ENCODE peak calls at places on chromosomes 1 and 21, in eight cellular contexts. One of them, this sample, is unnamed.

GRCh38 chr1:74729741-74730478 is 2.9 kb downstream of the CRYZ start:
- DNase-seq in fibroblast of lung: peak
- DNase-seq in stomach: no peak
- DNase-seq in activated naive CD4-positive, alpha-beta T cell treated with Interleukin-2 at 50 U/mL for 16 hours: no peak
- DNase-seq in T-helper 17 cell: no peak
- DNase-seq in activated CD4-positive, alpha-beta T cell treated with anti-CD3 and anti-CD28 coated beads, Interleukin-2, amount 50 U/mL, for 1 hour: no peak
- DNase-seq in NCI-H510A treated with DMSO at 0.1 percent for 48 hours: no peak
- DNase-seq in NCI-H446 treated with DMSO at 0.1 percent for 48 hours: peak
- DNase-seq in this sample: peak

GRCh38 chr1:23069149-23069548 is 49.9 kb downstream of the KDM1A start:
- DNase-seq in activated naive CD4-positive, alpha-beta T cell treated with Interleukin-2 at 50 U/mL for 16 hours: no peak
- DNase-seq in NCI-H446 treated with DMSO at 0.1 percent for 48 hours: no peak
- DNase-seq in activated CD4-positive, alpha-beta T cell treated with anti-CD3 and anti-CD28 coated beads, Interleukin-2, amount 50 U/mL, for 1 hour: no peak
- DNase-seq in fibroblast of lung: no peak
- DNase-seq in stomach: no peak
- DNase-seq in T-helper 17 cell: no peak
- DNase-seq in NCI-H510A treated with DMSO at 0.1 percent for 48 hours: no peak
- DNase-seq in this sample: no peak

GRCh38 chr1:39902121-39902807 is 547 bp upstream of the MYCL start:
- DNase-seq in T-helper 17 cell: peak
- DNase-seq in NCI-H446 treated with DMSO at 0.1 percent for 48 hours: no peak
- DNase-seq in activated CD4-positive, alpha-beta T cell treated with anti-CD3 and anti-CD28 coated beads, Interleukin-2, amount 50 U/mL, for 1 hour: peak
- DNase-seq in stomach: peak
- DNase-seq in fibroblast of lung: peak
- DNase-seq in activated naive CD4-positive, alpha-beta T cell treated with Interleukin-2 at 50 U/mL for 16 hours: peak
- DNase-seq in NCI-H510A treated with DMSO at 0.1 percent for 48 hours: peak
- DNase-seq in this sample: no peak

GRCh38 chr21:42833439-42833815 is 45.9 kb downstream of the WDR4 start:
- DNase-seq in NCI-H446 treated with DMSO at 0.1 percent for 48 hours: no peak
- DNase-seq in activated CD4-positive, alpha-beta T cell treated with anti-CD3 and anti-CD28 coated beads, Interleukin-2, amount 50 U/mL, for 1 hour: peak
- DNase-seq in NCI-H510A treated with DMSO at 0.1 percent for 48 hours: no peak
- DNase-seq in activated naive CD4-positive, alpha-beta T cell treated with Interleukin-2 at 50 U/mL for 16 hours: peak
- DNase-seq in T-helper 17 cell: no peak
- DNase-seq in stomach: peak
- DNase-seq in fibroblast of lung: no peak
- DNase-seq in this sample: peak

GRCh38 chr1:117564227-117565082 is 41.4 kb upstream of the TENT5C start:
- DNase-seq in T-helper 17 cell: no peak
- DNase-seq in NCI-H446 treated with DMSO at 0.1 percent for 48 hours: no peak
- DNase-seq in fibroblast of lung: no peak
- DNase-seq in NCI-H510A treated with DMSO at 0.1 percent for 48 hours: no peak
- DNase-seq in activated CD4-positive, alpha-beta T cell treated with anti-CD3 and anti-CD28 coated beads, Interleukin-2, amount 50 U/mL, for 1 hour: no peak
- DNase-seq in stomach: no peak
- DNase-seq in activated naive CD4-positive, alpha-beta T cell treated with Interleukin-2 at 50 U/mL for 16 hours: no peak
- DNase-seq in this sample: peak

GRCh38 chr1:174262747-174263241 is 103.5 kb downstream of the RABGAP1L start:
- DNase-seq in activated naive CD4-positive, alpha-beta T cell treated with Interleukin-2 at 50 U/mL for 16 hours: no peak
- DNase-seq in T-helper 17 cell: no peak
- DNase-seq in stomach: no peak
- DNase-seq in fibroblast of lung: peak
- DNase-seq in activated CD4-positive, alpha-beta T cell treated with anti-CD3 and anti-CD28 coated beads, Interleukin-2, amount 50 U/mL, for 1 hour: no peak
- DNase-seq in NCI-H510A treated with DMSO at 0.1 percent for 48 hours: peak
- DNase-seq in NCI-H446 treated with DMSO at 0.1 percent for 48 hours: peak
- DNase-seq in this sample: peak

GRCh38 chr1:42730002-42730401 is 10.0 kb downstream of the CLDN19 start:
- DNase-seq in activated naive CD4-positive, alpha-beta T cell treated with Interleukin-2 at 50 U/mL for 16 hours: no peak
- DNase-seq in stomach: no peak
- DNase-seq in NCI-H510A treated with DMSO at 0.1 percent for 48 hours: no peak
- DNase-seq in activated CD4-positive, alpha-beta T cell treated with anti-CD3 and anti-CD28 coated beads, Interleukin-2, amount 50 U/mL, for 1 hour: no peak
- DNase-seq in fibroblast of lung: no peak
- DNase-seq in NCI-H446 treated with DMSO at 0.1 percent for 48 hours: no peak
- DNase-seq in T-helper 17 cell: no peak
- DNase-seq in this sample: no peak

GRCh38 chr1:52125727-52126359 is 16.0 kb upstream of the ZFYVE9 start:
- DNase-seq in activated naive CD4-positive, alpha-beta T cell treated with Interleukin-2 at 50 U/mL for 16 hours: no peak
- DNase-seq in T-helper 17 cell: no peak
- DNase-seq in activated CD4-positive, alpha-beta T cell treated with anti-CD3 and anti-CD28 coated beads, Interleukin-2, amount 50 U/mL, for 1 hour: no peak
- DNase-seq in NCI-H510A treated with DMSO at 0.1 percent for 48 hours: no peak
- DNase-seq in stomach: no peak
- DNase-seq in fibroblast of lung: no peak
- DNase-seq in NCI-H446 treated with DMSO at 0.1 percent for 48 hours: no peak
- DNase-seq in this sample: no peak

GRCh38 chr1:221800831-221801610 is 59.1 kb upstream of the DUSP10 start:
- DNase-seq in NCI-H446 treated with DMSO at 0.1 percent for 48 hours: no peak
- DNase-seq in activated CD4-positive, alpha-beta T cell treated with anti-CD3 and anti-CD28 coated beads, Interleukin-2, amount 50 U/mL, for 1 hour: no peak
- DNase-seq in NCI-H510A treated with DMSO at 0.1 percent for 48 hours: no peak
- DNase-seq in fibroblast of lung: no peak
- DNase-seq in T-helper 17 cell: no peak
- DNase-seq in activated naive CD4-positive, alpha-beta T cell treated with Interleukin-2 at 50 U/mL for 16 hours: no peak
- DNase-seq in stomach: no peak
- DNase-seq in this sample: no peak

GRCh38 chr1:57623039-57623790 is 199.4 kb upstream of the DAB1 start:
- DNase-seq in activated CD4-positive, alpha-beta T cell treated with anti-CD3 and anti-CD28 coated beads, Interleukin-2, amount 50 U/mL, for 1 hour: no peak
- DNase-seq in stomach: no peak
- DNase-seq in activated naive CD4-positive, alpha-beta T cell treated with Interleukin-2 at 50 U/mL for 16 hours: no peak
- DNase-seq in NCI-H510A treated with DMSO at 0.1 percent for 48 hours: no peak
- DNase-seq in NCI-H446 treated with DMSO at 0.1 percent for 48 hours: peak
- DNase-seq in fibroblast of lung: no peak
- DNase-seq in T-helper 17 cell: no peak
- DNase-seq in this sample: peak

GRCh38 chr1:38038836-38039235 is 7.8 kb downstream of the POU3F1 start:
- DNase-seq in activated CD4-positive, alpha-beta T cell treated with anti-CD3 and anti-CD28 coated beads, Interleukin-2, amount 50 U/mL, for 1 hour: no peak
- DNase-seq in T-helper 17 cell: no peak
- DNase-seq in activated naive CD4-positive, alpha-beta T cell treated with Interleukin-2 at 50 U/mL for 16 hours: no peak
- DNase-seq in stomach: no peak
- DNase-seq in NCI-H510A treated with DMSO at 0.1 percent for 48 hours: no peak
- DNase-seq in fibroblast of lung: peak
- DNase-seq in NCI-H446 treated with DMSO at 0.1 percent for 48 hours: no peak
- DNase-seq in this sample: no peak

GRCh38 chr1:24111264-24111997 is 504 bp downstream of the MYOM3 start:
- DNase-seq in activated CD4-positive, alpha-beta T cell treated with anti-CD3 and anti-CD28 coated beads, Interleukin-2, amount 50 U/mL, for 1 hour: no peak
- DNase-seq in NCI-H510A treated with DMSO at 0.1 percent for 48 hours: no peak
- DNase-seq in activated naive CD4-positive, alpha-beta T cell treated with Interleukin-2 at 50 U/mL for 16 hours: no peak
- DNase-seq in T-helper 17 cell: no peak
- DNase-seq in NCI-H446 treated with DMSO at 0.1 percent for 48 hours: no peak
- DNase-seq in fibroblast of lung: no peak
- DNase-seq in stomach: no peak
- DNase-seq in this sample: no peak

GRCh38 chr1:233253231-233254038 is 42.1 kb downstream of the PCNX2 start:
- DNase-seq in stomach: no peak
- DNase-seq in fibroblast of lung: no peak
- DNase-seq in activated naive CD4-positive, alpha-beta T cell treated with Interleukin-2 at 50 U/mL for 16 hours: no peak
- DNase-seq in T-helper 17 cell: no peak
- DNase-seq in NCI-H446 treated with DMSO at 0.1 percent for 48 hours: no peak
- DNase-seq in NCI-H510A treated with DMSO at 0.1 percent for 48 hours: no peak
- DNase-seq in activated CD4-positive, alpha-beta T cell treated with anti-CD3 and anti-CD28 coated beads, Interleukin-2, amount 50 U/mL, for 1 hour: no peak
- DNase-seq in this sample: peak

GRCh38 chr1:91732291-91732953 is 153.5 kb downstream of the TGFBR3 start:
- DNase-seq in activated naive CD4-positive, alpha-beta T cell treated with Interleukin-2 at 50 U/mL for 16 hours: peak
- DNase-seq in fibroblast of lung: peak
- DNase-seq in stomach: no peak
- DNase-seq in NCI-H446 treated with DMSO at 0.1 percent for 48 hours: no peak
- DNase-seq in activated CD4-positive, alpha-beta T cell treated with anti-CD3 and anti-CD28 coated beads, Interleukin-2, amount 50 U/mL, for 1 hour: no peak
- DNase-seq in NCI-H510A treated with DMSO at 0.1 percent for 48 hours: peak
- DNase-seq in T-helper 17 cell: no peak
- DNase-seq in this sample: no peak

GRCh38 chr1:40750326-40750975 is 33.1 kb upstream of the KCNQ4 start:
- DNase-seq in NCI-H510A treated with DMSO at 0.1 percent for 48 hours: no peak
- DNase-seq in T-helper 17 cell: no peak
- DNase-seq in stomach: no peak
- DNase-seq in fibroblast of lung: peak
- DNase-seq in activated CD4-positive, alpha-beta T cell treated with anti-CD3 and anti-CD28 coated beads, Interleukin-2, amount 50 U/mL, for 1 hour: no peak
- DNase-seq in NCI-H446 treated with DMSO at 0.1 percent for 48 hours: no peak
- DNase-seq in activated naive CD4-positive, alpha-beta T cell treated with Interleukin-2 at 50 U/mL for 16 hours: no peak
- DNase-seq in this sample: no peak

GRCh38 chr1:230693221-230693620 is 20.7 kb downstream of the AGT start:
- DNase-seq in stomach: no peak
- DNase-seq in activated naive CD4-positive, alpha-beta T cell treated with Interleukin-2 at 50 U/mL for 16 hours: no peak
- DNase-seq in activated CD4-positive, alpha-beta T cell treated with anti-CD3 and anti-CD28 coated beads, Interleukin-2, amount 50 U/mL, for 1 hour: no peak
- DNase-seq in fibroblast of lung: no peak
- DNase-seq in NCI-H510A treated with DMSO at 0.1 percent for 48 hours: no peak
- DNase-seq in T-helper 17 cell: no peak
- DNase-seq in NCI-H446 treated with DMSO at 0.1 percent for 48 hours: no peak
- DNase-seq in this sample: no peak

GRCh38 chr1:1185101-1185765 is 11.6 kb downstream of the TTLL10 start:
- DNase-seq in T-helper 17 cell: peak
- DNase-seq in activated CD4-positive, alpha-beta T cell treated with anti-CD3 and anti-CD28 coated beads, Interleukin-2, amount 50 U/mL, for 1 hour: no peak
- DNase-seq in fibroblast of lung: no peak
- DNase-seq in activated naive CD4-positive, alpha-beta T cell treated with Interleukin-2 at 50 U/mL for 16 hours: no peak
- DNase-seq in NCI-H510A treated with DMSO at 0.1 percent for 48 hours: no peak
- DNase-seq in NCI-H446 treated with DMSO at 0.1 percent for 48 hours: no peak
- DNase-seq in stomach: no peak
- DNase-seq in this sample: no peak

GRCh38 chr1:195200772-195201171 is 1407.5 kb downstream of the KCNT2 start:
- DNase-seq in NCI-H510A treated with DMSO at 0.1 percent for 48 hours: no peak
- DNase-seq in T-helper 17 cell: no peak
- DNase-seq in fibroblast of lung: no peak
- DNase-seq in NCI-H446 treated with DMSO at 0.1 percent for 48 hours: no peak
- DNase-seq in stomach: no peak
- DNase-seq in activated CD4-positive, alpha-beta T cell treated with anti-CD3 and anti-CD28 coated beads, Interleukin-2, amount 50 U/mL, for 1 hour: no peak
- DNase-seq in activated naive CD4-positive, alpha-beta T cell treated with Interleukin-2 at 50 U/mL for 16 hours: no peak
- DNase-seq in this sample: no peak

GRCh38 chr21:29717659-29718058 is 222.1 kb downstream of the GRIK1 start:
- DNase-seq in NCI-H510A treated with DMSO at 0.1 percent for 48 hours: no peak
- DNase-seq in fibroblast of lung: no peak
- DNase-seq in stomach: no peak
- DNase-seq in activated CD4-positive, alpha-beta T cell treated with anti-CD3 and anti-CD28 coated beads, Interleukin-2, amount 50 U/mL, for 1 hour: no peak
- DNase-seq in activated naive CD4-positive, alpha-beta T cell treated with Interleukin-2 at 50 U/mL for 16 hours: no peak
- DNase-seq in NCI-H446 treated with DMSO at 0.1 percent for 48 hours: no peak
- DNase-seq in T-helper 17 cell: no peak
- DNase-seq in this sample: no peak

GRCh38 chr1:192747305-192747704 is 61.5 kb upstream of the RGS2 start:
- DNase-seq in NCI-H510A treated with DMSO at 0.1 percent for 48 hours: no peak
- DNase-seq in activated CD4-positive, alpha-beta T cell treated with anti-CD3 and anti-CD28 coated beads, Interleukin-2, amount 50 U/mL, for 1 hour: no peak
- DNase-seq in NCI-H446 treated with DMSO at 0.1 percent for 48 hours: no peak
- DNase-seq in stomach: no peak
- DNase-seq in activated naive CD4-positive, alpha-beta T cell treated with Interleukin-2 at 50 U/mL for 16 hours: no peak
- DNase-seq in fibroblast of lung: peak
- DNase-seq in T-helper 17 cell: no peak
- DNase-seq in this sample: no peak

GRCh38 chr1:52534928-52535764 is 17.7 kb downstream of the TUT4 start:
- DNase-seq in T-helper 17 cell: no peak
- DNase-seq in activated naive CD4-positive, alpha-beta T cell treated with Interleukin-2 at 50 U/mL for 16 hours: no peak
- DNase-seq in NCI-H446 treated with DMSO at 0.1 percent for 48 hours: no peak
- DNase-seq in activated CD4-positive, alpha-beta T cell treated with anti-CD3 and anti-CD28 coated beads, Interleukin-2, amount 50 U/mL, for 1 hour: no peak
- DNase-seq in NCI-H510A treated with DMSO at 0.1 percent for 48 hours: no peak
- DNase-seq in stomach: no peak
- DNase-seq in fibroblast of lung: peak
- DNase-seq in this sample: no peak

GRCh38 chr1:161763522-161764098 is 2.5 kb upstream of the ATF6 start:
- DNase-seq in activated naive CD4-positive, alpha-beta T cell treated with Interleukin-2 at 50 U/mL for 16 hours: peak
- DNase-seq in T-helper 17 cell: no peak
- DNase-seq in NCI-H446 treated with DMSO at 0.1 percent for 48 hours: no peak
- DNase-seq in NCI-H510A treated with DMSO at 0.1 percent for 48 hours: peak
- DNase-seq in stomach: peak
- DNase-seq in activated CD4-positive, alpha-beta T cell treated with anti-CD3 and anti-CD28 coated beads, Interleukin-2, amount 50 U/mL, for 1 hour: peak
- DNase-seq in fibroblast of lung: no peak
- DNase-seq in this sample: no peak

GRCh38 chr1:113073457-113073950 is 506 bp downstream of the LRIG2 start:
- DNase-seq in activated naive CD4-positive, alpha-beta T cell treated with Interleukin-2 at 50 U/mL for 16 hours: no peak
- DNase-seq in NCI-H510A treated with DMSO at 0.1 percent for 48 hours: peak
- DNase-seq in T-helper 17 cell: no peak
- DNase-seq in NCI-H446 treated with DMSO at 0.1 percent for 48 hours: no peak
- DNase-seq in activated CD4-positive, alpha-beta T cell treated with anti-CD3 and anti-CD28 coated beads, Interleukin-2, amount 50 U/mL, for 1 hour: no peak
- DNase-seq in fibroblast of lung: peak
- DNase-seq in stomach: peak
- DNase-seq in this sample: peak

GRCh38 chr1:76799700-76800099 is 67.6 kb upstream of the ST6GALNAC5 start:
- DNase-seq in activated naive CD4-positive, alpha-beta T cell treated with Interleukin-2 at 50 U/mL for 16 hours: no peak
- DNase-seq in stomach: no peak
- DNase-seq in fibroblast of lung: no peak
- DNase-seq in activated CD4-positive, alpha-beta T cell treated with anti-CD3 and anti-CD28 coated beads, Interleukin-2, amount 50 U/mL, for 1 hour: no peak
- DNase-seq in NCI-H446 treated with DMSO at 0.1 percent for 48 hours: peak
- DNase-seq in T-helper 17 cell: no peak
- DNase-seq in NCI-H510A treated with DMSO at 0.1 percent for 48 hours: no peak
- DNase-seq in this sample: no peak

GRCh38 chr1:151175910-151176309 is at the start of gene TMOD4:
- DNase-seq in NCI-H510A treated with DMSO at 0.1 percent for 48 hours: no peak
- DNase-seq in activated naive CD4-positive, alpha-beta T cell treated with Interleukin-2 at 50 U/mL for 16 hours: no peak
- DNase-seq in fibroblast of lung: no peak
- DNase-seq in NCI-H446 treated with DMSO at 0.1 percent for 48 hours: no peak
- DNase-seq in T-helper 17 cell: no peak
- DNase-seq in activated CD4-positive, alpha-beta T cell treated with anti-CD3 and anti-CD28 coated beads, Interleukin-2, amount 50 U/mL, for 1 hour: no peak
- DNase-seq in stomach: no peak
- DNase-seq in this sample: no peak

GRCh38 chr1:241627453-241628329 is 12.5 kb downstream of the CHML start:
- DNase-seq in activated naive CD4-positive, alpha-beta T cell treated with Interleukin-2 at 50 U/mL for 16 hours: peak
- DNase-seq in fibroblast of lung: peak
- DNase-seq in NCI-H446 treated with DMSO at 0.1 percent for 48 hours: no peak
- DNase-seq in T-helper 17 cell: no peak
- DNase-seq in stomach: no peak
- DNase-seq in activated CD4-positive, alpha-beta T cell treated with anti-CD3 and anti-CD28 coated beads, Interleukin-2, amount 50 U/mL, for 1 hour: peak
- DNase-seq in NCI-H510A treated with DMSO at 0.1 percent for 48 hours: peak
- DNase-seq in this sample: no peak

GRCh38 chr21:34935868-34936267 is 113.2 kb downstream of the RUNX1 start:
- DNase-seq in NCI-H510A treated with DMSO at 0.1 percent for 48 hours: no peak
- DNase-seq in T-helper 17 cell: no peak
- DNase-seq in fibroblast of lung: peak
- DNase-seq in activated CD4-positive, alpha-beta T cell treated with anti-CD3 and anti-CD28 coated beads, Interleukin-2, amount 50 U/mL, for 1 hour: no peak
- DNase-seq in NCI-H446 treated with DMSO at 0.1 percent for 48 hours: no peak
- DNase-seq in stomach: no peak
- DNase-seq in activated naive CD4-positive, alpha-beta T cell treated with Interleukin-2 at 50 U/mL for 16 hours: peak
- DNase-seq in this sample: no peak

GRCh38 chr1:116820362-116820761 is 66.1 kb downstream of the CD2 start:
- DNase-seq in activated CD4-positive, alpha-beta T cell treated with anti-CD3 and anti-CD28 coated beads, Interleukin-2, amount 50 U/mL, for 1 hour: no peak
- DNase-seq in fibroblast of lung: peak
- DNase-seq in activated naive CD4-positive, alpha-beta T cell treated with Interleukin-2 at 50 U/mL for 16 hours: no peak
- DNase-seq in NCI-H446 treated with DMSO at 0.1 percent for 48 hours: no peak
- DNase-seq in NCI-H510A treated with DMSO at 0.1 percent for 48 hours: no peak
- DNase-seq in stomach: no peak
- DNase-seq in T-helper 17 cell: no peak
- DNase-seq in this sample: no peak